ENCODE peak calls at places on chromosomes 7 and 10, in four cellular contexts. Q is activated T-helper 17 cell treated with anti-CD3 and anti-CD28 coated beads, Interleukin-2, amount 50 U/mL, for 72 hours; P is Panc1; Y is activated CD8-positive, alpha-beta T cell treated with anti-CD3 and anti-CD28 coated beads for 36 hours. E is an unnamed sample.

GRCh38 chr10:55398463-55398862 is 597.4 kb upstream of the PCDH15 start:
- ATAC-seq in Q (no peak), P (no peak), Y (no peak), E (no peak)

GRCh38 chr7:31747553-31747952 is 60.5 kb downstream of the PPP1R17 start:
- ATAC-seq in Q (no peak), P (no peak), Y (no peak), E (peak)

GRCh38 chr7:22043367-22043766 is 97.7 kb upstream of the CDCA7L start:
- ATAC-seq in Q (no peak), P (no peak), Y (no peak), E (no peak)

GRCh38 chr7:2116903-2117680 is 115.7 kb downstream of the MAD1L1 start:
- ATAC-seq in Q (no peak), P (peak), Y (peak), E (peak)

GRCh38 chr10:69802424-69803161 is 887 bp downstream of the COL13A1 start:
- ATAC-seq in Q (no peak), P (peak), Y (no peak), E (peak)

GRCh38 chr10:129842031-129842430 is 122.0 kb downstream of the EBF3 start:
- ATAC-seq in Q (no peak), P (no peak), Y (no peak), E (no peak)

GRCh38 chr7:2116086-2116810 is 116.5 kb downstream of the MAD1L1 start:
- ATAC-seq in Q (no peak), P (peak), Y (no peak), E (peak)

GRCh38 chr10:79340646-79341244 is 6.5 kb upstream of the PPIF start:
- ATAC-seq in Q (no peak), P (no peak), Y (no peak), E (no peak)

GRCh38 chr7:14600766-14601367 is 301.7 kb downstream of the DGKB start:
- ATAC-seq in Q (no peak), P (no peak), Y (no peak), E (no peak)

GRCh38 chr7:2099036-2099957 is 133.4 kb downstream of the MAD1L1 start:
- ATAC-seq in Q (peak), P (no peak), Y (peak), E (no peak)

GRCh38 chr7:47968852-47969774 is 10.3 kb downstream of the HUS1 start:
- ATAC-seq in Q (peak), P (peak), Y (peak), E (peak)

GRCh38 chr7:131157530-131158243 is 170.0 kb upstream of the MKLN1 start:
- ATAC-seq in Q (no peak), P (peak), Y (no peak), E (no peak)

GRCh38 chr10:84607523-84607922 is 279.1 kb downstream of the CCSER2 start:
- ATAC-seq in Q (no peak), P (no peak), Y (no peak), E (no peak)

GRCh38 chr7:132121987-132122386 is 454.3 kb downstream of the PLXNA4 start:
- ATAC-seq in Q (no peak), P (no peak), Y (no peak), E (no peak)

GRCh38 chr7:148723166-148723559 is 24.5 kb downstream of the CUL1 start:
- ATAC-seq in Q (no peak), P (no peak), Y (no peak), E (no peak)

GRCh38 chr10:128675405-128675804 is 549.2 kb upstream of the MKI67 start:
- ATAC-seq in Q (no peak), P (no peak), Y (no peak), E (no peak)

GRCh38 chr7:4683884-4684565 is 1.9 kb downstream of the FOXK1 start:
- ATAC-seq in Q (peak), P (peak), Y (peak), E (peak)

GRCh38 chr7:76424413-76425111 is at the start of gene ZP3:
- ATAC-seq in Q (peak), P (no peak), Y (peak), E (no peak)

GRCh38 chr10:118971876-118972275 is 57.6 kb upstream of the NANOS1 start:
- ATAC-seq in Q (no peak), P (no peak), Y (no peak), E (no peak)

GRCh38 chr10:21627331-21627730 is 93.3 kb downstream of the MLLT10 start:
- ATAC-seq in Q (no peak), P (no peak), Y (no peak), E (no peak)

GRCh38 chr7:42745357-42746022 is 166.4 kb downstream of the C7orf25 start:
- ATAC-seq in Q (peak), P (peak), Y (no peak), E (no peak)